ENCODE peak calls at places on chromosomes 13 and 19, in nine cellular contexts. One of them, this sample, is unnamed.

GRCh38 chr19:46407891-46408426 is 5.4 kb downstream of the CCDC8 start:
- DNase-seq in memory B cell: no peak
- DNase-seq in posterior vena cava: no peak
- DNase-seq in A673: no peak
- DNase-seq in T47D: no peak
- DNase-seq in myocyte: no peak
- DNase-seq in neural crest cell: no peak
- DNase-seq in NCI-H510A: no peak
- DNase-seq in AG09319: no peak
- DNase-seq in this sample: no peak

GRCh38 chr13:24632382-24633121 is 47.7 kb upstream of the ATP12A start:
- DNase-seq in posterior vena cava: no peak
- DNase-seq in myocyte: no peak
- DNase-seq in neural crest cell: no peak
- DNase-seq in NCI-H510A: no peak
- DNase-seq in T47D: no peak
- DNase-seq in A673: no peak
- DNase-seq in memory B cell: no peak
- DNase-seq in AG09319: no peak
- DNase-seq in this sample: no peak

GRCh38 chr19:44841255-44841654 is 4.8 kb upstream of the NECTIN2 start:
- DNase-seq in A673: no peak
- DNase-seq in myocyte: no peak
- DNase-seq in posterior vena cava: no peak
- DNase-seq in AG09319: no peak
- DNase-seq in T47D: no peak
- DNase-seq in neural crest cell: no peak
- DNase-seq in NCI-H510A: no peak
- DNase-seq in memory B cell: no peak
- DNase-seq in this sample: no peak

GRCh38 chr13:59144700-59145099 is 1019.0 kb downstream of the DIAPH3 start:
- DNase-seq in myocyte: no peak
- DNase-seq in neural crest cell: no peak
- DNase-seq in posterior vena cava: no peak
- DNase-seq in AG09319: no peak
- DNase-seq in A673: no peak
- DNase-seq in memory B cell: no peak
- DNase-seq in T47D: peak; percentile 1
- DNase-seq in NCI-H510A: no peak
- DNase-seq in this sample: no peak

GRCh38 chr13:111533900-111534645 is 213.6 kb downstream of the TEX29 start:
- DNase-seq in AG09319: no peak
- DNase-seq in memory B cell: no peak
- DNase-seq in A673: no peak
- DNase-seq in NCI-H510A: peak; percentile 50
- DNase-seq in posterior vena cava: no peak
- DNase-seq in T47D: no peak
- DNase-seq in myocyte: no peak
- DNase-seq in neural crest cell: no peak
- DNase-seq in this sample: no peak

GRCh38 chr13:46639033-46639981 is 86.3 kb downstream of the LRCH1 start:
- DNase-seq in myocyte: peak; percentile 79
- DNase-seq in NCI-H510A: no peak
- DNase-seq in posterior vena cava: no peak
- DNase-seq in neural crest cell: no peak
- DNase-seq in A673: no peak
- DNase-seq in AG09319: no peak
- DNase-seq in memory B cell: no peak
- DNase-seq in T47D: no peak
- DNase-seq in this sample: no peak

GRCh38 chr13:95153647-95154405 is 147.4 kb downstream of the ABCC4 start:
- DNase-seq in AG09319: no peak
- DNase-seq in myocyte: no peak
- DNase-seq in memory B cell: no peak
- DNase-seq in T47D: no peak
- DNase-seq in A673: peak; percentile 57
- DNase-seq in NCI-H510A: no peak
- DNase-seq in neural crest cell: no peak
- DNase-seq in posterior vena cava: no peak
- DNase-seq in this sample: no peak

GRCh38 chr13:108018371-108018870 is 196.9 kb downstream of the LIG4 start:
- DNase-seq in memory B cell: no peak
- DNase-seq in posterior vena cava: no peak
- DNase-seq in NCI-H510A: no peak
- DNase-seq in neural crest cell: no peak
- DNase-seq in T47D: no peak
- DNase-seq in AG09319: no peak
- DNase-seq in A673: no peak
- DNase-seq in myocyte: no peak
- DNase-seq in this sample: no peak

GRCh38 chr13:114027826-114028225 is 54.0 kb upstream of the C13orf46 start:
- DNase-seq in NCI-H510A: no peak
- DNase-seq in A673: no peak
- DNase-seq in posterior vena cava: no peak
- DNase-seq in memory B cell: no peak
- DNase-seq in neural crest cell: no peak
- DNase-seq in AG09319: no peak
- DNase-seq in T47D: no peak
- DNase-seq in myocyte: no peak
- DNase-seq in this sample: no peak